ENCODE peak calls at places on chromosome 20, in nine cellular contexts. H is esophagus muscularis mucosa; O is bronchial epithelial cell; N is H9; Y is CD4-positive, alpha-beta T cell; L is kidney epithelial cell; P is HCT116; B is WTC11; Z is A673. C is an unnamed sample.

GRCh38 chr20:36126836-36127529 is 27.6 kb upstream of the EPB41L1 start:
- DNase-seq in H (no peak), Y (no peak), P (no peak), O (no peak), B (no peak), Z (no peak), N (no peak), L (no peak), C (no peak)

GRCh38 chr20:39381598-39381997 is 419.5 kb downstream of the DHX35 start:
- DNase-seq in O (no peak), Z (peak; percentile 18), P (no peak), L (no peak), N (no peak), H (no peak), B (no peak), Y (no peak), C (no peak)

GRCh38 chr20:4434681-4435080 is 287.0 kb upstream of the PRND start:
- DNase-seq in Z (no peak), O (no peak), L (no peak), N (no peak), B (no peak), H (peak; percentile 55), P (no peak), Y (no peak), C (no peak)

GRCh38 chr20:4195499-4195898 is 180.1 kb upstream of the RNF24 start:
- DNase-seq in N (peak; percentile 63), Z (peak; percentile 59), H (no peak), O (peak; percentile 23), L (no peak), Y (no peak), P (no peak), B (peak; percentile 74), C (peak; percentile 64)

GRCh38 chr20:5722927-5723326 is 27.3 kb upstream of the SHLD1 start:
- DNase-seq in B (no peak), N (no peak), Y (no peak), Z (no peak), O (no peak), L (no peak), P (no peak), H (no peak), C (no peak)

GRCh38 chr20:43409041-43409913 is 48.4 kb upstream of the SRSF6 start:
- DNase-seq in H (peak; percentile 39), N (peak; percentile 70), O (peak; percentile 36), Z (peak; percentile 67), B (peak; percentile 61), Y (no peak), L (no peak), P (peak; percentile 51), C (peak; percentile 39)

GRCh38 chr20:53179749-53180148 is 207.6 kb downstream of the TSHZ2 start:
- DNase-seq in L (no peak), Z (no peak), N (no peak), P (no peak), O (no peak), Y (no peak), H (no peak), B (no peak), C (no peak)

GRCh38 chr20:50534567-50534966 is 24.4 kb downstream of the PTPN1 start:
- DNase-seq in H (no peak), Z (peak; percentile 50), B (no peak), L (no peak), N (no peak), O (no peak), P (no peak), Y (no peak), C (no peak)

GRCh38 chr20:36217226-36217625 is 19.1 kb upstream of the AAR2 start:
- DNase-seq in L (no peak), B (peak; percentile 74), Z (no peak), O (no peak), H (no peak), Y (no peak), P (peak; percentile 36), N (peak; percentile 87), C (no peak)

GRCh38 chr20:61271273-61272221 is 19.5 kb downstream of the CDH4 start:
- DNase-seq in N (no peak), H (no peak), P (no peak), B (no peak), Y (no peak), O (no peak), L (no peak), Z (peak; percentile 80), C (no peak)

GRCh38 chr20:44460795-44461141 is 14.9 kb upstream of the TTPAL start:
- DNase-seq in N (no peak), L (no peak), B (no peak), Z (peak; percentile 45), Y (no peak), H (no peak), O (peak; percentile 43), P (peak; percentile 31), C (no peak)

GRCh38 chr20:53503517-53503919 is 90.1 kb downstream of the ZNF217 start:
- DNase-seq in O (no peak), Z (no peak), H (no peak), Y (no peak), N (no peak), P (no peak), B (no peak), L (no peak), C (no peak)

GRCh38 chr20:14481863-14482262 is 144.5 kb upstream of the FLRT3 start:
- DNase-seq in H (no peak), Y (no peak), Z (no peak), O (peak; percentile 92), N (no peak), P (no peak), B (no peak), L (no peak), C (no peak)

GRCh38 chr20:60899320-60899719 is 352.7 kb upstream of the CDH4 start:
- DNase-seq in N (no peak), H (no peak), B (no peak), Y (no peak), L (no peak), P (no peak), O (no peak), Z (no peak), C (no peak)

GRCh38 chr20:16243470-16243869 is 329.8 kb downstream of the KIF16B start:
- DNase-seq in Z (no peak), P (no peak), O (no peak), N (no peak), Y (no peak), L (no peak), H (no peak), B (no peak), C (no peak)
- TF ChIP-seq CTCF in Z (no peak), P (no peak), O (no peak), N (no peak), Y (no peak), L (no peak), H (no peak), B (no peak), C (no peak)

DNA sequence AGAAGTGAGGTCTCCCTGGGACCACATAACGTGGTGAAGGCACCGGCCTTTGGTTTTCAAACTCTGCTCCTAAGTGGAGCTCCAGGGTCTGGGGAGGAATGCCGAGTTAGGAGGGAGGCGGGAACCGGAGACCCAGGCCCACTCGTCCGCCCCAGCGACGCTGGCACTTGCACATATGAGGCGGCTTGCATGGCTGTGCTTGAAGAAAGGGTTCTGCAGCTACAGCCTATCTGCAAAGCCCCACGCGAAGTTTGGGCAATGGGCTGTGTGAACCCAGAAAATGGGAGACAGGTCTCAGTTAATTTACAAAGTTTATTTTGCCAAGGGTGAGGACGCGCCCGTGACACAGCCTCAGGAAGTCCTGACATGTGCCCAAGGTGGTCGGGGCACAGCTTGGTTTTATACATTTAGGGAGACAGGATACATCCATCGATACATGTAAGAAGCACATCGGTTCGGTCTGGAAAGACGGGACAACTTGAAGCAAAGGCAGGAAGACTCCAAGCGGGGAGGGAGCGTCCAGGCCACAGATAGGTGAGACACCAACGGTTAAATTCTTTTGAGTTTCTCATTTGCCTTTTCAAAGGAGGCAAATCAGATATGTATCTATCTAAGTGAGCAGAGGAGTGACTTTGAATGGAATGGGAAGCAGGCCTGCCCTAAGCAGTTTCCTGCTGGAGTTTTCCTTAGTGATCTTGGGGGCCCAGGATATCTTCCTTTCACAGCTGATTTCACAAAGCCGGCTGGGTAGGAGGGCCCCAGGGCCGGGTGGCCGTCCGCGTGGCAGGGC is 782 bp upstream of the PCMTD2 start:
- DNase-seq in O (no peak), P (no peak), B (no peak), Z (no peak), H (no peak), L (no peak), Y (no peak), N (no peak), C (no peak)
- TF ChIP-seq CTCF in O (no peak), P (no peak), B (no peak), Z (no peak), H (no peak), L (no peak), Y (no peak), N (no peak), C (no peak)

DNA sequence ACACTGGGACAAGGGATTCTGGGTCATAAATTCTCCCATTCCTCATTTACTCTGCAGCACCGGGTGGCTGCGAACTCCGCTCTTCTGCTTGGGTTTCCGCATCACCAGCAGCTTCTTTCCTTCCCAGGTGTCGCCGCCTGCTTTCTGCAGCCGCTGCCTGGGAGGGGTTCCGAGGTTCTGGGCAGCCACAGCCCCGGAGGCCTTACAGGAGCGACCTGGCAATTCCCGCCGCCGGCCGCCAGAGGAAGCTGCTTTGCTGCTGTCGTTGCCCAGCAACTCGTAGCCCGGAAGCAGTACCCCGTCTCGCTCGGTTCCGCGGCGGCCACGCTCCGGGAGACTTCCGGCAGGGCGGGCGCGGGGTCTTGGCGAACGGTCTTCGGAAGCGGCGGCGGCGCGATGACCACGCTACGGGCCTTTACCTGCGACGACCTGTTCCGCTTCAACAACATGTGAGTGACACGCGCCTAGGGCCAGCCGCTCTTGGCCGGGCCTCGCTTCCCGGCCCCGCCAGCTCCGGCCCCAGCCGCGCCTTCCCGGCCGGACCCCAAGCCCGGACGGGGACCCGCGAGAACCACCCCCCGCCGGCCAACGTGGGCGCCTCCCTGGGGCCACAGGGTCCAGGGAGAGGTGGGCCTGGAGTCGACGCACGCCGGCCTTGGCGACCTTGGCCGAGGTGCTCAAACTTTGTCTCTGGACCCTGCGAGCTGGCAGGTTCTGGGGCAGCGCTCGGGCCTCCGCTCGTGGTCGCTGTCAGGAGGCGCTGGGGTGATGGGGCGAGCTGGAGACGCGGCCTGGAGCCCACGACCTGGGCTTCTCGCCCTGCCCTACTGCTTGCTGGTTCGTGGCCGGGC is at the start of gene NAA20:
- DNase-seq in O (peak; percentile 86), Y (peak; percentile 84), L (peak; percentile 77), Z (peak; percentile 94), H (peak; percentile 97), P (peak; percentile 91), B (peak; percentile 96), N (peak; percentile 98), C (peak; percentile 98)
- TF ChIP-seq CTCF in O (peak; percentile 87), Y (peak; percentile 75), L (peak; percentile 81), Z (peak; percentile 72), H (peak; percentile 71), P (peak; percentile 68), B (peak; percentile 17), N (peak; percentile 71), C (peak; percentile 74)

DNA sequence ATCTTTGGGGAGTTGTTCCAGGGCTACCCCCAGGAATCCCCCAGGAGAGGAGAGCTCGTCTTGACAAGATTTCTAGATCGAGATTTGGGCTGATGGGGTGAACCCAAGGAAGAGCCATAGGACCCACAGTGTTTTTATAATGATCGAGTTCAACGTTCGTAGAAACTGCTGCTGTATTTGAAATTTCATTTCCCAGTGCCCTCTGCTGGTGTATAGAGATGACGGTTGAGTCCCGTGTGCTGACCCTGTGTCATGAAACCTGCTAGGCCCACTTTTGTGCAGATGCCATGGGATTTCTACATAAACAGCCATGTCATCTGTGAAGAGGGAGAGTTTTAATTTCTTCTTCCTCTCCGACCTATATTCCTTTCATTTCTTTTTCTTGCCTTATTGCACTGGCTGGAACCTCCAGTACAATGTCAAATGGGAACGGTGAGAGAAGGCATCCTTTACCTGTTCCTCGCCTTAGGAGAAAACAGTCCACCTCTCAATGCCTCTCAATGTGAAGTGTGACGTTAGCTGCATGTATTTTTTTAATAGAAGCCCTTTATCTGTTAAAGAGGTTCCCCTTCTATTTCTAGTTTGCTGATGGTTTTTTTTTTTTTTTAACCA is 28.6 kb upstream of the NTSR1 start:
- DNase-seq in O (no peak), Z (no peak), P (no peak), L (no peak), H (no peak), N (no peak), Y (no peak), B (no peak), C (no peak)
- TF ChIP-seq CTCF in O (no peak), Z (no peak), P (peak; percentile 12), L (no peak), H (no peak), N (peak; percentile 10), Y (no peak), B (no peak), C (no peak)

C was measured in glutamatergic neuron.